ENCODE peak calls at places on chromosomes 16 and 17, in ten cellular contexts. H is non-pigmented ciliary epithelial cell, Y is mammary epithelial cell, V is coronary artery, E is T-cell, J is HEK293T, P is G401, I is NCI-H1105, S is mucosa of descending colon, W is mucosa of gallbladder. U is an unnamed sample.

GRCh38 chr17:32626371-32626770 is 139.6 kb downstream of the CDK5R1 start:
- DNase-seq in H (no peak), Y (no peak), V (no peak), E (no peak), J (no peak), P (peak; percentile 67), I (peak; percentile 45), S (no peak), W (no peak), U (no peak)

GRCh38 chr17:16912021-16912962 is 59.6 kb downstream of the TNFRSF13B start:
- DNase-seq in H (no peak), Y (no peak), V (no peak), E (no peak), J (no peak), P (no peak), I (no peak), S (no peak), W (no peak), U (no peak)

GRCh38 chr16:60318486-60318885 is 1584.4 kb upstream of the GOT2 start:
- DNase-seq in H (no peak), Y (peak; percentile 38), V (no peak), E (no peak), J (no peak), P (no peak), I (no peak), S (no peak), W (no peak), U (no peak)

GRCh38 chr16:1093284-1094123 is 2.5 kb downstream of the C1QTNF8 start:
- DNase-seq in H (no peak), Y (no peak), V (no peak), E (no peak), J (no peak), P (peak; percentile 36), I (no peak), S (no peak), W (no peak), U (no peak)

GRCh38 chr16:84608281-84608680 is 9.6 kb downstream of the COTL1 start:
- DNase-seq in H (no peak), Y (no peak), V (no peak), E (no peak), J (no peak), P (no peak), I (no peak), S (no peak), W (no peak), U (no peak)

GRCh38 chr17:34151081-34151480 is 104.0 kb upstream of the CCL2 start:
- DNase-seq in H (no peak), Y (no peak), V (no peak), E (no peak), J (no peak), P (no peak), I (no peak), S (no peak), W (no peak), U (no peak)

GRCh38 chr17:51258756-51259573 is 884 bp downstream of the MBTD1 start:
- DNase-seq in H (no peak), Y (peak; percentile 4), V (no peak), E (no peak), J (peak; percentile 36), P (peak; percentile 43), I (no peak), S (peak; percentile 57), W (no peak), U (no peak)

GRCh38 chr16:72357860-72358259 is 185.9 kb upstream of the PMFBP1 start:
- DNase-seq in H (no peak), Y (no peak), V (no peak), E (no peak), J (no peak), P (no peak), I (no peak), S (no peak), W (no peak), U (no peak)

GRCh38 chr17:78284146-78284545 is 52.7 kb downstream of the TMEM235 start:
- DNase-seq in H (no peak), Y (no peak), V (no peak), E (no peak), J (no peak), P (no peak), I (no peak), S (no peak), W (no peak), U (no peak)

GRCh38 chr16:4615389-4616046 is 830 bp upstream of the UBALD1 start:
- DNase-seq in H (no peak), Y (no peak), V (no peak), E (no peak), J (no peak), P (no peak), I (no peak), S (peak; percentile 83), W (no peak), U (no peak)

GRCh38 chr16:79011282-79011681 is 589.3 kb downstream of the MAF start:
- DNase-seq in H (no peak), Y (no peak), V (no peak), E (no peak), J (no peak), P (no peak), I (no peak), S (no peak), W (no peak), U (no peak)

GRCh38 chr17:10614536-10615155 is 42.5 kb downstream of the MYH3 start:
- DNase-seq in H (peak; percentile 15), Y (peak; percentile 18), V (no peak), E (no peak), J (peak; percentile 63), P (peak; percentile 34), I (peak; percentile 13), S (no peak), W (peak; percentile 28), U (no peak)

GRCh38 chr16:68411086-68411485 is 37.2 kb downstream of the SMPD3 start:
- DNase-seq in H (no peak), Y (no peak), V (no peak), E (no peak), J (no peak), P (no peak), I (no peak), S (no peak), W (no peak), U (no peak)

GRCh38 chr17:40474419-40475002 is 26.9 kb downstream of the TNS4 start:
- DNase-seq in H (no peak), Y (peak; percentile 78), V (no peak), E (no peak), J (peak; percentile 15), P (no peak), I (no peak), S (no peak), W (no peak), U (no peak)

GRCh38 chr17:14302421-14303099 is 1.7 kb downstream of the HS3ST3B1 start:
- DNase-seq in H (no peak), Y (peak; percentile 81), V (no peak), E (peak; percentile 75), J (peak; percentile 69), P (peak; percentile 63), I (peak; percentile 71), S (peak; percentile 90), W (peak; percentile 84), U (peak; percentile 79)

GRCh38 chr17:64736804-64737492 is 74.8 kb upstream of the SMURF2 start:
- DNase-seq in H (peak; percentile 13), Y (peak; percentile 46), V (no peak), E (peak; percentile 43), J (peak; percentile 34), P (peak; percentile 19), I (no peak), S (no peak), W (peak; percentile 38), U (no peak)

U was measured in RWPE2.